ENCODE peak calls at places on chromosomes 3 and 15, in eight cellular contexts. One of them, this sample, is unnamed.

GRCh38 chr3:49715611-49716121 is 3.8 kb downstream of the AMIGO3 start:
- DNase-seq in OCI-LY7: no peak
- DNase-seq in HCT116: no peak
- DNase-seq in PC-3: no peak
- DNase-seq in GM23338: no peak
- DNase-seq in hepatocyte: peak; percentile 2
- DNase-seq in GM23248: no peak
- DNase-seq in MM.1S: no peak
- DNase-seq in this sample: no peak

GRCh38 chr3:183845608-183846288 is 20.4 kb upstream of the MAP6D1 start:
- DNase-seq in MM.1S: no peak
- DNase-seq in GM23338: no peak
- DNase-seq in HCT116: no peak
- DNase-seq in hepatocyte: no peak
- DNase-seq in PC-3: peak; percentile 65
- DNase-seq in GM23248: peak; percentile 24
- DNase-seq in OCI-LY7: no peak
- DNase-seq in this sample: no peak

GRCh38 chr3:183731611-183732010 is 34.0 kb downstream of the YEATS2 start:
- DNase-seq in OCI-LY7: no peak
- DNase-seq in GM23248: no peak
- DNase-seq in PC-3: no peak
- DNase-seq in MM.1S: no peak
- DNase-seq in hepatocyte: peak; percentile 35
- DNase-seq in GM23338: no peak
- DNase-seq in HCT116: no peak
- DNase-seq in this sample: no peak

GRCh38 chr3:62013931-62014330 is 359.4 kb downstream of the FEZF2 start:
- DNase-seq in PC-3: no peak
- DNase-seq in hepatocyte: no peak
- DNase-seq in HCT116: no peak
- DNase-seq in OCI-LY7: no peak
- DNase-seq in GM23248: no peak
- DNase-seq in MM.1S: no peak
- DNase-seq in GM23338: no peak
- DNase-seq in this sample: peak; percentile 24

GRCh38 chr3:101725192-101725889 is 927 bp downstream of the CEP97 start:
- DNase-seq in MM.1S: peak; percentile 44
- DNase-seq in HCT116: no peak
- DNase-seq in GM23338: peak; percentile 58
- DNase-seq in hepatocyte: peak; percentile 36
- DNase-seq in OCI-LY7: peak; percentile 71
- DNase-seq in GM23248: peak; percentile 56
- DNase-seq in PC-3: peak; percentile 16
- DNase-seq in this sample: peak; percentile 61

GRCh38 chr3:182925944-182926337 is 54.4 kb downstream of the DCUN1D1 start:
- DNase-seq in MM.1S: no peak
- DNase-seq in hepatocyte: no peak
- DNase-seq in GM23248: no peak
- DNase-seq in GM23338: no peak
- DNase-seq in HCT116: no peak
- DNase-seq in PC-3: no peak
- DNase-seq in OCI-LY7: no peak
- DNase-seq in this sample: no peak

GRCh38 chr15:38163651-38164050 is 89.0 kb upstream of the SPRED1 start:
- DNase-seq in MM.1S: no peak
- DNase-seq in OCI-LY7: no peak
- DNase-seq in hepatocyte: peak; percentile 20
- DNase-seq in GM23338: no peak
- DNase-seq in HCT116: no peak
- DNase-seq in PC-3: no peak
- DNase-seq in GM23248: no peak
- DNase-seq in this sample: peak; percentile 33

GRCh38 chr15:63093486-63094205 is 28.0 kb upstream of the LACTB start:
- DNase-seq in MM.1S: peak; percentile 63
- DNase-seq in hepatocyte: peak; percentile 88
- DNase-seq in GM23248: peak; percentile 82
- DNase-seq in OCI-LY7: peak; percentile 74
- DNase-seq in PC-3: peak; percentile 74
- DNase-seq in HCT116: peak; percentile 65
- DNase-seq in GM23338: peak; percentile 95
- DNase-seq in this sample: peak; percentile 87

GRCh38 chr15:82951472-82952155 is 906 bp downstream of the HOMER2 start:
- DNase-seq in OCI-LY7: no peak
- DNase-seq in MM.1S: no peak
- DNase-seq in HCT116: no peak
- DNase-seq in PC-3: peak; percentile 67
- DNase-seq in GM23338: peak; percentile 12
- DNase-seq in GM23248: peak; percentile 75
- DNase-seq in hepatocyte: no peak
- DNase-seq in this sample: no peak

GRCh38 chr3:7520059-7520458 is 659.1 kb downstream of the GRM7 start:
- DNase-seq in GM23248: no peak
- DNase-seq in MM.1S: no peak
- DNase-seq in HCT116: no peak
- DNase-seq in OCI-LY7: no peak
- DNase-seq in hepatocyte: no peak
- DNase-seq in PC-3: no peak
- DNase-seq in GM23338: no peak
- DNase-seq in this sample: peak; percentile 89

GRCh38 chr3:146640361-146640760 is 35.2 kb upstream of the PLSCR5 start:
- DNase-seq in MM.1S: no peak
- DNase-seq in GM23338: no peak
- DNase-seq in hepatocyte: no peak
- DNase-seq in HCT116: no peak
- DNase-seq in OCI-LY7: no peak
- DNase-seq in GM23248: no peak
- DNase-seq in PC-3: no peak
- DNase-seq in this sample: no peak

GRCh38 chr15:68584704-68585573 is 6.1 kb downstream of the CORO2B start:
- DNase-seq in GM23248: no peak
- DNase-seq in PC-3: no peak
- DNase-seq in GM23338: no peak
- DNase-seq in OCI-LY7: no peak
- DNase-seq in MM.1S: no peak
- DNase-seq in HCT116: no peak
- DNase-seq in hepatocyte: no peak
- DNase-seq in this sample: no peak

DNA sequence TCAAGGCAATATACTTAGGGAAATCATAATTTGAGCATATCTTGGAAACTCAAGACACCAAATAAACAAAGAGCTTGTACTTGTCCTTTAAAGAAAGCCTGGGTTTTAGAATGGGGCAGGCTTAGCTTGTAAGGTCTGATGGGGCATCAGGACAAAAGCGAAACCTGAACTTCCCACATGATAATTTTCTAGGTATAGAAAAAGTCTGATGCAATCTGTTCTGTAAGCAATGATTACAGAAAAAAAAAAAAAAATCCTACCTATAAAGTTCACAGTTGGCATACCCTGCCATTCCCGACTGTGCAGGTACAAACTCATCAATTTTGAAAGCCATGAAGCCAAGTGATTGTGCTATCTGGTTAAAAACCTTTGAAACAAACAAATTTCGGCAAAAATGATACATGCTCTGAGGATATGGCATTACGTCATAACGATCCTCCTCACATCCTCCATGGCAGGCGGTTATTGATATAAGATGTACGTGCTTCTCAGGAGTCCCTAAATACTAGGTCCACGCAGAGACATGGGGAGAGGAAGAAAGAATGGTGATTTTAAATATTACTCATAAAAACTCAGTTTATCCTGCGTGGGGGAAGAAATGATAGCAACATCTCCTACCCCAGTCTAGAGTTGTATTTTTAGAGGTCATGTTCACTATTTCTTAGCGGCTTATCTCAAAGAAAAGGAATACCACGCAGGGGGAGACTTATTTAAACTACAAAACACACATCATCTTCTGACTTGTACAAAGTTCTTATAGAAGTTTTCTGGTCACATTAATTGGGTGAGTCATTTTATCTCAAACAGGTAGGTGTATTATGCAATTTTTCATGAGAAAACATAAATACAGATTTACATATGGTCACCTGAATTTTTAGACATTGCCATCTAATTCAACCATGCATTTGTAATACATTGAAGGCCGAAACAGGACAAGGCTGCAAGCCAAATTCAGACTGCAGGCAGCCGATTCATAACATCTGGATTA is 27.0 kb downstream of the MB21D2 start:
- DNase-seq in GM23248: no peak
- DNase-seq in PC-3: peak; percentile 63
- DNase-seq in hepatocyte: no peak
- DNase-seq in GM23338: no peak
- DNase-seq in HCT116: no peak
- DNase-seq in MM.1S: no peak
- DNase-seq in OCI-LY7: no peak
- DNase-seq in this sample: no peak
- H3K4me1 ChIP-seq in GM23248: peaks cover 69% of the 10 kb centered on the region
- H3K4me1 ChIP-seq in PC-3: peaks cover 77% of the 10 kb centered on the region
- H3K4me1 ChIP-seq in hepatocyte: peaks cover 41% of the 10 kb centered on the region
- H3K4me1 ChIP-seq in GM23338: peaks cover 74% of the 10 kb centered on the region
- H3K4me1 ChIP-seq in HCT116: peaks cover 42% of the 10 kb centered on the region
- H3K4me1 ChIP-seq in MM.1S: peaks cover 28% of the 10 kb centered on the region
- H3K4me1 ChIP-seq in OCI-LY7: no peaks in the 10 kb centered on the region
- H3K4me1 ChIP-seq in this sample: peaks cover 15% of the 10 kb centered on the region

GRCh38 chr3:105899528-105899927 is 30.7 kb upstream of the CBLB start:
- DNase-seq in PC-3: peak; percentile 62
- DNase-seq in hepatocyte: no peak
- DNase-seq in HCT116: no peak
- DNase-seq in MM.1S: no peak
- DNase-seq in OCI-LY7: no peak
- DNase-seq in GM23338: no peak
- DNase-seq in GM23248: peak; percentile 79
- DNase-seq in this sample: no peak
- TF ChIP-seq EZH2phosphoT487 in PC-3: no peak
- TF ChIP-seq EZH2phosphoT487 in hepatocyte: no peak
- TF ChIP-seq EZH2phosphoT487 in HCT116: no peak
- TF ChIP-seq EZH2phosphoT487 in MM.1S: no peak
- TF ChIP-seq EZH2phosphoT487 in OCI-LY7: no peak
- TF ChIP-seq EZH2phosphoT487 in GM23338: no peak
- TF ChIP-seq EZH2phosphoT487 in GM23248: no peak
- TF ChIP-seq EZH2phosphoT487 in this sample: no peak

GRCh38 chr15:91947370-91947769 is 93.9 kb downstream of the SLCO3A1 start:
- DNase-seq in PC-3: no peak
- DNase-seq in HCT116: no peak
- DNase-seq in MM.1S: no peak
- DNase-seq in GM23338: no peak
- DNase-seq in hepatocyte: no peak
- DNase-seq in OCI-LY7: no peak
- DNase-seq in GM23248: no peak
- DNase-seq in this sample: no peak

GRCh38 chr15:91944334-91944733 is 90.8 kb downstream of the SLCO3A1 start:
- DNase-seq in PC-3: no peak
- DNase-seq in HCT116: no peak
- DNase-seq in GM23248: no peak
- DNase-seq in OCI-LY7: no peak
- DNase-seq in GM23338: no peak
- DNase-seq in hepatocyte: no peak
- DNase-seq in MM.1S: no peak
- DNase-seq in this sample: no peak

GRCh38 chr15:91946914-91947313 is 93.4 kb downstream of the SLCO3A1 start:
- DNase-seq in GM23338: peak; percentile 59
- DNase-seq in PC-3: no peak
- DNase-seq in OCI-LY7: no peak
- DNase-seq in HCT116: no peak
- DNase-seq in GM23248: no peak
- DNase-seq in MM.1S: no peak
- DNase-seq in hepatocyte: no peak
- DNase-seq in this sample: peak; percentile 38

GRCh38 chr15:91945385-91945784 is 91.9 kb downstream of the SLCO3A1 start:
- DNase-seq in PC-3: peak; percentile 22
- DNase-seq in hepatocyte: no peak
- DNase-seq in HCT116: no peak
- DNase-seq in MM.1S: no peak
- DNase-seq in GM23338: no peak
- DNase-seq in OCI-LY7: no peak
- DNase-seq in GM23248: no peak
- DNase-seq in this sample: no peak

GRCh38 chr15:91946075-91946474 is 92.6 kb downstream of the SLCO3A1 start:
- DNase-seq in GM23338: no peak
- DNase-seq in PC-3: no peak
- DNase-seq in hepatocyte: no peak
- DNase-seq in OCI-LY7: no peak
- DNase-seq in GM23248: no peak
- DNase-seq in HCT116: no peak
- DNase-seq in MM.1S: no peak
- DNase-seq in this sample: no peak
- H3K4me1 ChIP-seq in GM23338: peaks cover 46% of the 10 kb centered on the region
- H3K4me1 ChIP-seq in PC-3: peaks cover 18% of the 10 kb centered on the region
- H3K4me1 ChIP-seq in hepatocyte: peaks cover 17% of the 10 kb centered on the region
- H3K4me1 ChIP-seq in OCI-LY7: peaks cover 23% of the 10 kb centered on the region
- H3K4me1 ChIP-seq in GM23248: peaks cover 22% of the 10 kb centered on the region
- H3K4me1 ChIP-seq in HCT116: no peaks in the 10 kb centered on the region
- H3K4me1 ChIP-seq in MM.1S: peaks cover 30% of the 10 kb centered on the region
- H3K4me1 ChIP-seq in this sample: peaks cover 34% of the 10 kb centered on the region

GRCh38 chr15:78988361-78988911 is 43.6 kb upstream of the CTSH start:
- DNase-seq in PC-3: peak; percentile 79
- DNase-seq in HCT116: peak; percentile 54
- DNase-seq in hepatocyte: peak; percentile 94
- DNase-seq in OCI-LY7: no peak
- DNase-seq in GM23248: peak; percentile 97
- DNase-seq in MM.1S: no peak
- DNase-seq in GM23338: no peak
- DNase-seq in this sample: no peak
- TF ChIP-seq EZH2phosphoT487 in PC-3: no peak
- TF ChIP-seq EZH2phosphoT487 in HCT116: no peak
- TF ChIP-seq EZH2phosphoT487 in hepatocyte: no peak
- TF ChIP-seq EZH2phosphoT487 in OCI-LY7: no peak
- TF ChIP-seq EZH2phosphoT487 in GM23248: no peak
- TF ChIP-seq EZH2phosphoT487 in MM.1S: no peak
- TF ChIP-seq EZH2phosphoT487 in GM23338: no peak
- TF ChIP-seq EZH2phosphoT487 in this sample: no peak

GRCh38 chr3:180918542-180918941 is 6.1 kb downstream of the FXR1 start:
- DNase-seq in hepatocyte: no peak
- DNase-seq in GM23338: no peak
- DNase-seq in PC-3: no peak
- DNase-seq in MM.1S: peak; percentile 32
- DNase-seq in OCI-LY7: no peak
- DNase-seq in GM23248: no peak
- DNase-seq in HCT116: no peak
- DNase-seq in this sample: no peak
- H3K4me1 ChIP-seq in hepatocyte: peaks cover 8% of the 10 kb centered on the region
- H3K4me1 ChIP-seq in GM23338: peaks cover 43% of the 10 kb centered on the region
- H3K4me1 ChIP-seq in PC-3: peaks cover 17% of the 10 kb centered on the region
- H3K4me1 ChIP-seq in MM.1S: peaks cover 41% of the 10 kb centered on the region
- H3K4me1 ChIP-seq in OCI-LY7: peaks cover 35% of the 10 kb centered on the region
- H3K4me1 ChIP-seq in GM23248: peaks cover 13% of the 10 kb centered on the region
- H3K4me1 ChIP-seq in HCT116: peaks cover 4% of the 10 kb centered on the region
- H3K4me1 ChIP-seq in this sample: peaks cover 23% of the 10 kb centered on the region

DNA sequence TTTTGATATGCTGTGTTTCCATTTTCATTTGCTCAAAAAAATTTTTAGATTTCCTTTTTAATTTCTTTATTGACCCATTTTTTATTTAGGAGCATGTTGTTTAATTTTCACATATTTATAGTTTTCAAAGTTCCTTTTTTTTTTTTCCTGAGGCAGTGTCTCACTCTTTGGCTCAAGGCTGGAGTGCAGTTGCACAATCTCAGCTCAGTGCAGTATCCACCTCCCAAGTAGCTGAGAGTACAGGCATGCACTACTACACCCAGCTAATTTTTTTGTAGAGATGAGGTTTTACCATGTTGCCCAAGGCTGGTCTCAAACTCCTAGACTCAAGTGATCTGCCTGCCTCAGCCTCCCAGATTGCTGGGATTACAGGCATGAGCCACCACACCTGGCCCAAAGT is 36.2 kb downstream of the PFN2 start:
- DNase-seq in MM.1S: no peak
- DNase-seq in HCT116: no peak
- DNase-seq in GM23338: no peak
- DNase-seq in OCI-LY7: no peak
- DNase-seq in PC-3: no peak
- DNase-seq in hepatocyte: peak; percentile 13
- DNase-seq in GM23248: peak; percentile 85
- DNase-seq in this sample: no peak
- TF ChIP-seq EZH2phosphoT487 in MM.1S: no peak
- TF ChIP-seq EZH2phosphoT487 in HCT116: no peak
- TF ChIP-seq EZH2phosphoT487 in GM23338: no peak
- TF ChIP-seq EZH2phosphoT487 in OCI-LY7: no peak
- TF ChIP-seq EZH2phosphoT487 in PC-3: no peak
- TF ChIP-seq EZH2phosphoT487 in hepatocyte: no peak
- TF ChIP-seq EZH2phosphoT487 in GM23248: no peak
- TF ChIP-seq EZH2phosphoT487 in this sample: no peak